ENCODE peak calls at places on chromosomes 4 and X, in seven cellular contexts. R is caudate nucleus, C is AG04450, L is endothelial cell of umbilical vein, S is OCI-LY7, M is A673, V is breast epithelium. I is an unnamed sample.

GRCh38 chrX:148659481-148659880 is 159.1 kb downstream of the AFF2 start:
- DNase-seq in R (no peak), C (no peak), L (no peak), S (no peak), M (no peak), V (no peak), I (no peak)

GRCh38 chrX:141989134-141989533 is 85.4 kb downstream of the MAGEC1 start:
- DNase-seq in R (no peak), C (no peak), L (no peak), S (no peak), M (no peak), V (no peak), I (no peak)

GRCh38 chr4:37879365-37879764 is 11.5 kb upstream of the TBC1D1 start:
- DNase-seq in R (no peak), C (no peak), L (no peak), S (peak; percentile 27), M (no peak), V (no peak), I (no peak)

GRCh38 chr4:917992-918391 is 14.1 kb downstream of the GAK start:
- DNase-seq in R (no peak), C (no peak), L (no peak), S (no peak), M (no peak), V (no peak), I (no peak)

GRCh38 chr4:75658881-75659280 is 14.3 kb downstream of the G3BP2 start:
- DNase-seq in R (no peak), C (no peak), L (peak; percentile 30), S (no peak), M (no peak), V (no peak), I (no peak)

GRCh38 chr4:145380123-145380522 is 101.5 kb upstream of the SMAD1 start:
- DNase-seq in R (no peak), C (no peak), L (no peak), S (no peak), M (no peak), V (no peak), I (no peak)

GRCh38 chr4:176335421-176335820 is 15.7 kb downstream of the SPCS3 start:
- DNase-seq in R (no peak), C (peak; percentile 32), L (no peak), S (no peak), M (no peak), V (no peak), I (no peak)

GRCh38 chr4:120443111-120443510 is 376.5 kb upstream of the MAD2L1 start:
- DNase-seq in R (no peak), C (no peak), L (no peak), S (no peak), M (no peak), V (no peak), I (no peak)

GRCh38 chr4:152784490-152785195 is 4.9 kb downstream of the ARFIP1 start:
- DNase-seq in R (no peak), C (no peak), L (no peak), S (peak; percentile 22), M (peak; percentile 92), V (no peak), I (no peak)

GRCh38 chr4:96097040-96097607 is 257.2 kb downstream of the PDHA2 start:
- DNase-seq in R (no peak), C (no peak), L (no peak), S (no peak), M (no peak), V (no peak), I (no peak)

GRCh38 chrX:136251042-136251991 is at the start of gene MAP7D3:
- DNase-seq in R (no peak), C (no peak), L (peak; percentile 29), S (peak; percentile 76), M (peak; percentile 64), V (no peak), I (no peak)

DNA sequence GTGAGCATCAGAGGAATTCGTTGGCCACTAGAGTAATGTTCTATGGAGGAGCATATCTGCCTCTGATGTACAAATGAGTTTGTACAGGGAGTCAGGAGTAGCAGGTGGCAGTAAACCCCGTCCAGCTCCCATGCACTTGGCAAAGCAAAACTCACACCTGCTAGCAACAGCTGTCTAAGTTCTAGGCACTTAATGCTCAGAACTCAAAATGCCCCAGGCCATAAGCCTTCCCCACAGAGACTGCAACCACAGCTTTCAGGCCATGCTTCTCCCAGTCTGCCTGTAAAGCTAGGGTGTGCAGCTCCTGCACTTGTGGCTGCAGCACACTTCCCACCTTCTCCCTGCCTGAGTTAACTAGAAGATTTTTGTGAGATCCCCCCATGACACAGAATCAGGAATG is 190.1 kb downstream of the STPG2 start:
- DNase-seq in R (no peak), C (no peak), L (no peak), S (no peak), M (no peak), V (no peak), I (no peak)
- H3K27ac ChIP-seq in R (no peak overlapping the region), C (no peak overlapping the region), L (no peak overlapping the region), S (no peak overlapping the region), M (no peak overlapping the region), V (no peak overlapping the region), I (no peak overlapping the region)

GRCh38 chr4:159021597-159022385 is 81.1 kb upstream of the RAPGEF2 start:
- DNase-seq in R (no peak), C (no peak), L (no peak), S (no peak), M (peak; percentile 59), V (no peak), I (no peak)

GRCh38 chr4:159024828-159025227 is 78.1 kb upstream of the RAPGEF2 start:
- DNase-seq in R (no peak), C (no peak), L (no peak), S (no peak), M (no peak), V (no peak), I (no peak)

GRCh38 chr4:159023741-159024140 is 79.1 kb upstream of the RAPGEF2 start:
- DNase-seq in R (no peak), C (no peak), L (no peak), S (no peak), M (no peak), V (no peak), I (no peak)

GRCh38 chr4:159026329-159026728 is 76.5 kb upstream of the RAPGEF2 start:
- DNase-seq in R (no peak), C (no peak), L (no peak), S (no peak), M (no peak), V (no peak), I (no peak)

GRCh38 chr4:159024266-159024665 is 78.6 kb upstream of the RAPGEF2 start:
- DNase-seq in R (no peak), C (no peak), L (peak; percentile 32), S (no peak), M (peak; percentile 47), V (no peak), I (no peak)
- H3K27ac ChIP-seq in R (no peak overlapping the region), C (no peak overlapping the region), L (no peak overlapping the region), S (no peak overlapping the region), M (no peak overlapping the region), V (no peak overlapping the region), I (no peak overlapping the region)

GRCh38 chrX:74613350-74614192 is 853 bp downstream of the RLIM start:
- DNase-seq in R (no peak), C (no peak), L (peak; percentile 40), S (peak; percentile 39), M (peak; percentile 31), V (no peak), I (no peak)
- H3K27ac ChIP-seq in R (peak overlapping the region; percentile 92), C (peak overlapping the region; percentile 96), L (peak overlapping the region; percentile 99), S (peak overlapping the region; percentile 93), M (peak overlapping the region; percentile 99), V (peak overlapping the region; percentile 99), I (peak overlapping the region; percentile 81)

GRCh38 chr4:7253806-7254205 is 61.5 kb downstream of the SORCS2 start:
- DNase-seq in R (no peak), C (no peak), L (no peak), S (no peak), M (no peak), V (no peak), I (no peak)

GRCh38 chr4:7255488-7255881 is 63.1 kb downstream of the SORCS2 start:
- DNase-seq in R (no peak), C (no peak), L (no peak), S (no peak), M (no peak), V (no peak), I (no peak)

GRCh38 chr4:7255996-7256395 is 63.7 kb downstream of the SORCS2 start:
- DNase-seq in R (no peak), C (no peak), L (no peak), S (no peak), M (no peak), V (no peak), I (no peak)

GRCh38 chr4:7253341-7253700 is 61.0 kb downstream of the SORCS2 start:
- DNase-seq in R (no peak), C (no peak), L (no peak), S (no peak), M (no peak), V (no peak), I (no peak)

GRCh38 chr4:7254736-7255487 is 62.6 kb downstream of the SORCS2 start:
- DNase-seq in R (no peak), C (no peak), L (no peak), S (peak; percentile 6), M (no peak), V (no peak), I (no peak)
- H3K27ac ChIP-seq in R (no peak overlapping the region), C (no peak overlapping the region), L (no peak overlapping the region), S (no peak overlapping the region), M (no peak overlapping the region), V (no peak overlapping the region), I (no peak overlapping the region)

DNA sequence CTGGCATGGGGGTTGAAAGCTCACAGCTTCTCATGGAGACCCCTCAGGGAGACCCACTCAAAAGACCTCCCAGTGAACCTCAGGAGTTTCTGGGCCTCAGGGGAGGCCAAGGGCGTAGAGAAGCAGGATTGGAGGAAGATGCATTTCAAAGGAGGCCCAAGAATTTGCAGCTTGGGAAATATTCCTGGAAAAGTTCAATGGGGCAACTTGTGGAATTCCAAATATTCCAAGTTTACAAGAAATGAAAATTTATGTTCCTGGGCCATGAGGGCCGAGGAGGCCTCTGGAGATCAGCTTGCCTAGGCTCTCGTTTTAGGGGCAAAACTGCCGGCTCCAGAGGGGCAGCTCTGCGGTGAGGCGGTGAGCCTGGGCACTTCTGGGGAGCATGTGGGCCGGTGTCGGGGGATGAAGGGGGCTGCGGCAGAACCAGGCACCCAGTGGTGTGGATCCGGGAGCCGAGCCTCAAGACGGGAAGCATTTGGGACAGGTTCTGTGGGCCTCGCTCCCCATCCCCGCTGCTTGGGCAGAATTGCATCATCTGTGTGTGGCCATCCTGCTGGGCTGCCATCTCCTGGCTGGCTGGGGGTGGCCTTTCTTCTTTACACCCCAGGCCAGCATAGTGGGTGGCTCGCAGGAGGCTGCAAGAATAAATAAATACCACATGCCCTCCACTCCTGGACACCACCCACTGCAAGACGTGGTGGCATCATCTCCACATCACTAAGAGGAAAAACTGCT is 54.6 kb upstream of the GPR78 start:
- DNase-seq in R (no peak), C (no peak), L (no peak), S (no peak), M (no peak), V (no peak), I (no peak)
- H3K27ac ChIP-seq in R (no peak overlapping the region), C (peak overlapping the region; percentile 47), L (no peak overlapping the region), S (no peak overlapping the region), M (no peak overlapping the region), V (no peak overlapping the region), I (no peak overlapping the region)

DNA sequence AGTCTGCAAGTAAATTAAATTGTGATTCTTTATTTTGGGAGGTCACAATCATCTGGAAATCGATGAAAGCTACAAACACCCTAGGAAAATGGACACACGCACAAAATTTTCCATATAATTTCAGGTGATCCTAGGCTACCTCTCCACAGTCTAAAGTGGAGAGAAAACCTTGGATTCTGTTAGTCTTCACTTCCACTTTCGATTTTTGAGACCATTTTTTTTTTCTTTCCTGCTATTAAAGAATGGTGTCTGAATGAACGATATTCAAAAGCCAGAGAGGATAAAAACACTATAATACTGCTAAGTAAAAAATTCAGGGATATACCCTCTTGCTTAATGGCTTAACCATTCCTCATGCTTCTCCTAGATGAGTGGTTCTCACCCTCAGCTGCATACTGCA is 1.7 kb downstream of the FBXL5 start:
- DNase-seq in R (no peak), C (no peak), L (no peak), S (no peak), M (no peak), V (no peak), I (no peak)
- H3K27ac ChIP-seq in R (peak overlapping the region; percentile 92), C (no peak overlapping the region), L (peak overlapping the region; percentile 98), S (peak overlapping the region; percentile 68), M (peak overlapping the region; percentile 81), V (peak overlapping the region; percentile 100), I (peak overlapping the region; percentile 91)

I was measured in epithelial cell of prostate.